ENCODE peak calls at places on chromosomes 7 and 10, in five cellular contexts. L is CD4-positive, alpha-beta memory T cell; D is lower lobe of right lung; J is upper lobe of left lung; B is esophagus muscularis mucosa. R is an unnamed sample. For H3K4me1, the result is how much of the 10 kb centered on the place peaks cover.

GRCh38 chr7:1768835-1769234 is 98.8 kb downstream of the ELFN1 start:
- DNase-seq in L (no peak), D (no peak), J (no peak), B (no peak), R (peak)

GRCh38 chr7:130622866-130623265 is 45.7 kb downstream of the COPG2 start:
- DNase-seq in L (no peak), D (no peak), J (no peak), B (no peak), R (no peak)

GRCh38 chr7:67525588-67525987 is 529.0 kb downstream of the TYW1 start:
- DNase-seq in L (no peak), D (no peak), J (no peak), B (no peak), R (no peak)

GRCh38 chr10:92901819-92902234 is 53.5 kb downstream of the EXOC6 start:
- DNase-seq in L (peak), D (no peak), J (no peak), B (no peak), R (no peak)

GRCh38 chr10:49227406-49227805 is 39.2 kb upstream of the TMEM273 start:
- DNase-seq in L (no peak), D (no peak), J (no peak), B (no peak), R (no peak)

GRCh38 chr7:68125173-68125572 is 1128.5 kb downstream of the TYW1 start:
- DNase-seq in L (no peak), D (no peak), J (peak), B (peak), R (no peak)

GRCh38 chr10:44035474-44036197 is 349.3 kb downstream of the CXCL12 start:
- DNase-seq in L (no peak), D (no peak), J (no peak), B (no peak), R (no peak)

GRCh38 chr10:623039-623438 is 66.4 kb downstream of the DIP2C start:
- DNase-seq in L (no peak), D (peak), J (no peak), B (no peak), R (no peak)

GRCh38 chr7:44307905-44308740 is 17.3 kb downstream of the CAMK2B start:
- DNase-seq in L (no peak), D (no peak), J (no peak), B (peak), R (no peak)

GRCh38 chr7:123958186-123958703 is 33.2 kb downstream of the SPAM1 start:
- DNase-seq in L (no peak), D (no peak), J (no peak), B (no peak), R (no peak)

GRCh38 chr10:108208732-108209131 is 1044.2 kb upstream of the SORCS1 start:
- DNase-seq in L (no peak), D (no peak), J (no peak), B (no peak), R (no peak)

GRCh38 chr10:56142092-56142728 is 218.8 kb downstream of the ZWINT start:
- DNase-seq in L (no peak), D (no peak), J (no peak), B (no peak), R (peak)

GRCh38 chr10:91992026-91992425 is 68.5 kb downstream of the BTAF1 start:
- DNase-seq in L (no peak), D (no peak), J (no peak), B (no peak), R (no peak)

GRCh38 chr10:43576062-43576461 is 1.6 kb upstream of the ZNF239 start:
- DNase-seq in L (no peak), D (no peak), J (no peak), B (peak), R (no peak)

GRCh38 chr7:13279854-13280435 is 592.5 kb downstream of the ARL4A start:
- DNase-seq in L (peak), D (no peak), J (no peak), B (no peak), R (peak)

GRCh38 chr10:19745672-19746071 is 70.6 kb upstream of the PLXDC2 start:
- DNase-seq in L (no peak), D (no peak), J (no peak), B (no peak), R (no peak)

GRCh38 chr7:44293561-44294324 is 31.7 kb downstream of the CAMK2B start:
- DNase-seq in L (no peak), D (peak), J (peak), B (peak), R (no peak)

GRCh38 chr10:103651783-103652476 is 158.4 kb downstream of the NEURL1 start:
- DNase-seq in L (no peak), D (no peak), J (no peak), B (no peak), R (no peak)

GRCh38 chr7:50785346-50785745 is 2.6 kb upstream of the GRB10 start:
- DNase-seq in L (no peak), D (no peak), J (no peak), B (no peak), R (no peak)

GRCh38 chr7:56063500-56063881 is 595 bp upstream of the SUMF2 start:
- DNase-seq in L (no peak), D (no peak), J (no peak), B (no peak), R (no peak)

GRCh38 chr7:77157446-77157845 is 35.0 kb downstream of the CCDC146 start:
- DNase-seq in L (no peak), D (peak), J (no peak), B (no peak), R (no peak)

GRCh38 chr7:11194492-11194891 is 220.8 kb downstream of the PHF14 start:
- DNase-seq in L (no peak), D (no peak), J (no peak), B (no peak), R (no peak)

GRCh38 chr10:71213127-71213616 is 802 bp downstream of the UNC5B start:
- DNase-seq in L (no peak), D (peak), J (peak), B (no peak), R (no peak)

GRCh38 chr10:43226441-43226840 is 40.4 kb downstream of the RASGEF1A start:
- DNase-seq in L (no peak), D (peak), J (peak), B (no peak), R (no peak)

GRCh38 chr10:78260141-78260540 is 226.5 kb downstream of the RPS24 start:
- DNase-seq in L (no peak), D (no peak), J (no peak), B (no peak), R (no peak)

GRCh38 chr10:86178401-86179142 is 188.0 kb downstream of the GRID1 start:
- DNase-seq in L (no peak), D (no peak), J (no peak), B (no peak), R (no peak)

GRCh38 chr7:24965831-24966708 is 13.9 kb downstream of the OSBPL3 start:
- DNase-seq in L (peak), D (peak), J (peak), B (no peak), R (no peak)

GRCh38 chr7:73667344-73668102 is at the start of gene VPS37D:
- DNase-seq in L (peak), D (peak), J (peak), B (peak), R (peak)

GRCh38 chr10:124279298-124279697 is 139.4 kb downstream of the OAT start:
- DNase-seq in L (no peak), D (no peak), J (no peak), B (no peak), R (no peak)

GRCh38 chr7:143347950-143348349 is 14.6 kb downstream of the FAM131B start:
- DNase-seq in L (no peak), D (no peak), J (no peak), B (no peak), R (no peak)

GRCh38 chr7:44196450-44196872 is 4.3 kb upstream of the YKT6 start:
- DNase-seq in L (peak), D (no peak), J (no peak), B (no peak), R (peak)

GRCh38 chr7:143117395-143117794 is 14.5 kb upstream of the PIP start:
- DNase-seq in L (no peak), D (no peak), J (no peak), B (no peak), R (no peak)

GRCh38 chr7:1934017-1934416 is 263.9 kb downstream of the ELFN1 start:
- DNase-seq in L (no peak), D (no peak), J (no peak), B (no peak), R (no peak)

GRCh38 chr7:42991913-42992576 is 59.9 kb downstream of the MRPL32 start:
- DNase-seq in L (no peak), D (no peak), J (no peak), B (no peak), R (no peak)

DNA sequence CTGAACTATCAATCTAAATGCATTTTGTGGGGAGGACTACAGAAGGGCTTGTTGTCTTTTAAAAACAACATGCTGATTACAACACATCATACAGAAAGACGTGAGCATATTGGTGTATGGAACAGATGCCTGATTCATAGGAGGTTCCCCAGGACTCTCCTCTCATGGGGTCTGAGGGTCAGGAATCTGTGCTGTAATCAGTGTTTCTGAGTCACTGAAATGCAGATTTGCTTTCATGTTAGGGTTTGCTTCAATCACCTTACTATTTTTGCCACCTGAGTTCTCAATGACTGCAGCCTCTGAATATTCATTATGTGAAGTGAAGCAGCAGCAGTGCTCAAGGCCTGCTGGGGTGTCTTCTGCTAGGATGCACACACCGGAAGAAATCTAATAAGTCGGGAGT is 550 bp upstream of the ANK3 start:
- DNase-seq in L (no peak), D (no peak), J (no peak), B (no peak), R (no peak)
- H3K4me1 ChIP-seq in L (under half), D (under half), J (under half), B (under half), R (under half)

GRCh38 chr10:132539894-132540293 is 2.3 kb downstream of the INPP5A start:
- DNase-seq in L (no peak), D (no peak), J (no peak), B (no peak), R (peak)

GRCh38 chr10:132538031-132538789 is 623 bp downstream of the INPP5A start:
- DNase-seq in L (no peak), D (peak), J (peak), B (no peak), R (no peak)

GRCh38 chr10:132540456-132540855 is 2.9 kb downstream of the INPP5A start:
- DNase-seq in L (no peak), D (peak), J (no peak), B (no peak), R (peak)

GRCh38 chr10:132538790-132539421 is 1.3 kb downstream of the INPP5A start:
- DNase-seq in L (no peak), D (peak), J (no peak), B (no peak), R (peak)

DNA sequence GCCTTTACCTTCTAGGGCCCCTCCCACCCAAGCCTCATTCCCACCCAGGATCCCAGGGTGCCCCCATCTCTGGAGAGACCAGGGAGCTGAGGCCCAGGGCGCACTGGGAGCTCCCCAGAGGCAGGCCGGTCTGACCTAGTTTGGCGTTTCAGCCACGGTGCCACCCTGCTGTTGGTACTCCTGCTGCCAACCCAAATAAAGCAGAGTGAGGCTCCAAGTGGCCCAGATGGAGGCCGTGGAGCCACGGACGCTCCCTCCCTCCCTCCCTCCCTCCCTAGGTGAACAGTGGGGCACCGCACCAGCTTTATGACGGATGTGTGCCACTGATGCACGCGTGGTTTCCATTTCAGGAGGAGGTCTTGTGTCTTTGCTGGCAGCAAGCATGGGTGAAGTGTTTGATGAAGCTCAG is 1.8 kb downstream of the INPP5A start:
- DNase-seq in L (peak), D (peak), J (peak), B (no peak), R (no peak)
- H3K4me1 ChIP-seq in L (half or more), D (half or more), J (half or more), B (half or more), R (half or more)

GRCh38 chr10:114874827-114875541 is 53.4 kb downstream of the FHIP2A start:
- DNase-seq in L (no peak), D (no peak), J (peak), B (no peak), R (no peak)
- H3K4me1 ChIP-seq in L (under half), D (under half), J (under half), B (under half), R (under half)

GRCh38 chr10:125772864-125773180 is 2.8 kb downstream of the MMP21 start:
- DNase-seq in L (no peak), D (no peak), J (no peak), B (no peak), R (no peak)
- H3K4me1 ChIP-seq in L (under half), D (under half), J (under half), B (under half), R (under half)

GRCh38 chr7:105037319-105037718 is 23.3 kb downstream of the KMT2E start:
- DNase-seq in L (no peak), D (no peak), J (no peak), B (no peak), R (no peak)
- H3K4me1 ChIP-seq in L (half or more), D (half or more), J (under half), B (half or more), R (under half)

DNA sequence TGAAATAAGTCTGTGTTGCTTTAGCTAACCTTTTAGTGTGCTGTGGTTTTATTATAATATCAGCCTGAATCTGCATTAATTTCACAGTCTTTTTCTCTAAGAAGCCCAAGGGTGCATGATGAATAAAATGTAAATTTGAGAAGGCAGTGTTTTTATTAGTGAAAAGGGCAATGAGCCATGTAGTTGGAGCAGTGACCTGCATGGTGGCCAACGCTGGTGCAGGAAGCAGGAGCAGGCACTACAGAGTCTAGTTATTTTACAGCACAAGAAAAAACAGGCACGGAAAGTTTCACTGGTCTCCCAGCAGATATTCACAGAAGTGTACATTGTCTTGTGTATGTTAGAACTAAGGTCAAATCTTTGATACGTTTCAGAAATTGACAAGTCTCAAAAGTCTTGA is 247.8 kb downstream of the CELF2 start:
- DNase-seq in L (no peak), D (no peak), J (no peak), B (no peak), R (no peak)
- H3K4me1 ChIP-seq in L (half or more), D (under half), J (under half), B (under half), R (under half)

DNA sequence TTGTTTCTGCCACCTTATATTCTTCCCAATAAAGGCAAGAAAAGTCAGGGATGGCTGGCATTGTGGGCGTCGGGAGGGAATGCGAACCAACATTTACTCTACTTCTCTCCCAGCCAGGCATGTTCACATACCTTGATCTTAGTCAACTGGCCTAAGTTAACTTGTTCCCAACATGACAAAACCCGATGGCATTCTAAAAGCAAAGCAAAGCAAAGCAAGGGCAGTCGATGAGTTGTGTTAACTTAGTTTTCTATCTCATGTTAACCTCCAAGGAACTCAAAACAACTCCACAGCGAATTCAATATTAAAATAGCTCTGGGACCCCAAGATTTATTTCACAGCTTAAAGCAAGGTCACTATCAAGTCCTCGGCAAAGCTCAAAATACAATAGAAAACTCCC is 1.2 kb upstream of the CCNY start:
- DNase-seq in L (no peak), D (no peak), J (no peak), B (no peak), R (no peak)
- H3K4me1 ChIP-seq in L (half or more), D (half or more), J (half or more), B (half or more), R (under half)

GRCh38 chr7:47504546-47505316 is 77.2 kb downstream of the TNS3 start:
- DNase-seq in L (no peak), D (no peak), J (no peak), B (no peak), R (no peak)

GRCh38 chr7:47505317-47506007 is 76.4 kb downstream of the TNS3 start:
- DNase-seq in L (no peak), D (no peak), J (no peak), B (no peak), R (no peak)

GRCh38 chr7:47502240-47502877 is 79.6 kb downstream of the TNS3 start:
- DNase-seq in L (no peak), D (no peak), J (no peak), B (no peak), R (no peak)

GRCh38 chr7:47501406-47501805 is 80.5 kb downstream of the TNS3 start:
- DNase-seq in L (no peak), D (no peak), J (no peak), B (no peak), R (peak)

DNA sequence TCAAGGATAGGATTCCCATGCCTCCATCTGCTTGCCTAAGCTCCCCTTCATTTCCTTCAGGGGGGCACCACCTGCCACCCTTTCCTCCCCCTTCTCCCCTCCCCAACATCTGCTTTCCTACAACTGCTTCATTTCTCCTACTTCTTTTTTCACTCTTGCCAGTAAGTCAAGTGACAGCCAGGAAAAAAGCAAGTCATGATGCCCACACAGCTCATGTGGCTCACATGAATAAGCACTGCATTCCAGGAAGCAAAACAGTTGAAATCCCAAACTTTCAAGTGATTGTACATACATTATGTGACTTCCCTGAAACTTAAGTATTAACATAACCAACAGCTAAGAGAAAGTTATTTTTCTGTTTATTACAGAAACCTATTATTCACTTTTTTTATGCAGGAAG is 78.6 kb downstream of the TNS3 start:
- DNase-seq in L (no peak), D (no peak), J (no peak), B (no peak), R (no peak)
- H3K4me1 ChIP-seq in L (under half), D (under half), J (under half), B (half or more), R (half or more)

GRCh38 chr10:132306341-132306685 is 1.4 kb downstream of the STK32C start:
- DNase-seq in L (no peak), D (peak), J (peak), B (no peak), R (no peak)

GRCh38 chr10:132306951-132307751 is 599 bp downstream of the STK32C start:
- DNase-seq in L (peak), D (peak), J (peak), B (no peak), R (no peak)

GRCh38 chr10:132304756-132305509 is 2.8 kb downstream of the STK32C start:
- DNase-seq in L (no peak), D (peak), J (no peak), B (no peak), R (no peak)

GRCh38 chr10:132307823-132308587 is at the start of gene STK32C:
- DNase-seq in L (peak), D (peak), J (peak), B (peak), R (no peak)

DNA sequence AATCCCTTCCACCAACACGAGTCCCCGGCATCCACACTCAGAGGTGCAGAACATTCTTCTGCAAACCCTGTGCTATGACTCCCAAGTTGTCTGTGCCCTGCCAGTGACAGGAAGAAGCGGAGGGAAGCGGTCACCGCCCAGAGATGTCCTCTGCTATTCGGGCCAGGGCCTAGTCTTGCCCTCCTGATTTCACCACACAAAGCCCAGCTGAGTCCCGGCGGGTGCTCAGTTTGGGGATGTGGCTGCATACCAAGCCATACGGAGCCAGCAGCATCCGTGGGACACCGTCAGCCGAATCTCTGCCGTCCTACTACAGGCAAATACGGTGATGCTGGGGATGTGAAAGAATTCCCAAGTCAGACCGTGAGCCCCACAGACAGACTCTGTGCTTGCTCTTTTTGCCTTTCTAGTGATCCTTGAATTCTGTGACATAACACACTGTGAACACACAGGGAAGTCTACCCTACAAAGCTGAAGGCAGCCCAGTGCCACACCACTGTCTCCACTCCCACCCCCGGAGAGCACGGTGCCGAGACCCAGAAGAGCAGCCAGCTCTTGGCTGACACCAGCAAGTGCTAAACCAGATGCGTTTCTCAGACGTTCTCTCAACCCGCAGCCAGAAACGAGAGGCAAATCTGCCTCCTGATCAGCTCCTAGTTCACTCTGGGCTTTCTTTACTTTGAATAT is 2.0 kb downstream of the STK32C start:
- DNase-seq in L (no peak), D (peak), J (peak), B (no peak), R (no peak)
- H3K4me1 ChIP-seq in L (under half), D (under half), J (under half), B (under half), R (under half)